ENCODE peak calls at places on chromosome 5, in ten cellular contexts. One of them, this sample, is unnamed.

GRCh38 chr5:33439905-33440481 is 772 bp upstream of the TARS1 start:
- DNase-seq in gastrocnemius medialis: no peak
- DNase-seq in heart left ventricle: no peak
- DNase-seq in IMR-90: no peak
- DNase-seq in upper lobe of left lung: no peak
- DNase-seq in lower leg skin: no peak
- DNase-seq in right lobe of liver: no peak
- DNase-seq in adrenal gland: no peak
- DNase-seq in spleen: no peak
- DNase-seq in endothelial cell of umbilical vein: no peak
- DNase-seq in this sample: no peak

GRCh38 chr5:54658014-54658413 is 140.5 kb downstream of the SNX18 start:
- DNase-seq in endothelial cell of umbilical vein: peak
- DNase-seq in upper lobe of left lung: no peak
- DNase-seq in heart left ventricle: no peak
- DNase-seq in IMR-90: peak
- DNase-seq in right lobe of liver: no peak
- DNase-seq in gastrocnemius medialis: no peak
- DNase-seq in lower leg skin: peak
- DNase-seq in adrenal gland: no peak
- DNase-seq in spleen: no peak
- DNase-seq in this sample: no peak

GRCh38 chr5:1952456-1953099 is 69.9 kb upstream of the IRX4 start:
- DNase-seq in upper lobe of left lung: no peak
- DNase-seq in gastrocnemius medialis: no peak
- DNase-seq in lower leg skin: no peak
- DNase-seq in spleen: no peak
- DNase-seq in adrenal gland: no peak
- DNase-seq in endothelial cell of umbilical vein: no peak
- DNase-seq in heart left ventricle: no peak
- DNase-seq in right lobe of liver: no peak
- DNase-seq in IMR-90: no peak
- DNase-seq in this sample: no peak

GRCh38 chr5:52469835-52470234 is 317.9 kb upstream of the ITGA1 start:
- DNase-seq in endothelial cell of umbilical vein: no peak
- DNase-seq in lower leg skin: no peak
- DNase-seq in heart left ventricle: no peak
- DNase-seq in IMR-90: no peak
- DNase-seq in gastrocnemius medialis: no peak
- DNase-seq in right lobe of liver: no peak
- DNase-seq in spleen: no peak
- DNase-seq in upper lobe of left lung: no peak
- DNase-seq in adrenal gland: no peak
- DNase-seq in this sample: no peak

GRCh38 chr5:43973318-43973717 is 370.3 kb downstream of the NNT start:
- DNase-seq in upper lobe of left lung: no peak
- DNase-seq in lower leg skin: no peak
- DNase-seq in right lobe of liver: no peak
- DNase-seq in endothelial cell of umbilical vein: no peak
- DNase-seq in adrenal gland: no peak
- DNase-seq in heart left ventricle: no peak
- DNase-seq in IMR-90: peak
- DNase-seq in spleen: no peak
- DNase-seq in gastrocnemius medialis: no peak
- DNase-seq in this sample: no peak

GRCh38 chr5:75059887-75060286 is 7.5 kb upstream of the GCNT4 start:
- DNase-seq in right lobe of liver: no peak
- DNase-seq in IMR-90: no peak
- DNase-seq in spleen: no peak
- DNase-seq in heart left ventricle: no peak
- DNase-seq in lower leg skin: no peak
- DNase-seq in adrenal gland: no peak
- DNase-seq in endothelial cell of umbilical vein: no peak
- DNase-seq in gastrocnemius medialis: no peak
- DNase-seq in upper lobe of left lung: no peak
- DNase-seq in this sample: no peak

GRCh38 chr5:177336112-177336511 is 15.4 kb downstream of the LMAN2 start:
- DNase-seq in heart left ventricle: no peak
- DNase-seq in IMR-90: no peak
- DNase-seq in spleen: peak
- DNase-seq in upper lobe of left lung: no peak
- DNase-seq in right lobe of liver: peak
- DNase-seq in endothelial cell of umbilical vein: peak
- DNase-seq in lower leg skin: no peak
- DNase-seq in gastrocnemius medialis: no peak
- DNase-seq in adrenal gland: no peak
- DNase-seq in this sample: peak

GRCh38 chr5:179143446-179143845 is 83.3 kb downstream of the ZNF354C start:
- DNase-seq in spleen: no peak
- DNase-seq in IMR-90: peak
- DNase-seq in endothelial cell of umbilical vein: no peak
- DNase-seq in adrenal gland: no peak
- DNase-seq in gastrocnemius medialis: no peak
- DNase-seq in heart left ventricle: no peak
- DNase-seq in upper lobe of left lung: no peak
- DNase-seq in right lobe of liver: peak
- DNase-seq in lower leg skin: no peak
- DNase-seq in this sample: no peak

GRCh38 chr5:179130101-179130681 is 70.0 kb downstream of the ZNF354C start:
- DNase-seq in gastrocnemius medialis: no peak
- DNase-seq in IMR-90: no peak
- DNase-seq in adrenal gland: no peak
- DNase-seq in upper lobe of left lung: no peak
- DNase-seq in lower leg skin: no peak
- DNase-seq in endothelial cell of umbilical vein: no peak
- DNase-seq in spleen: peak
- DNase-seq in right lobe of liver: no peak
- DNase-seq in heart left ventricle: no peak
- DNase-seq in this sample: no peak

GRCh38 chr5:73545403-73545779 is 20.0 kb downstream of the ANKRA2 start:
- DNase-seq in gastrocnemius medialis: no peak
- DNase-seq in spleen: no peak
- DNase-seq in heart left ventricle: no peak
- DNase-seq in adrenal gland: no peak
- DNase-seq in right lobe of liver: no peak
- DNase-seq in lower leg skin: no peak
- DNase-seq in upper lobe of left lung: no peak
- DNase-seq in IMR-90: no peak
- DNase-seq in endothelial cell of umbilical vein: no peak
- DNase-seq in this sample: no peak

GRCh38 chr5:56908942-56909293 is 478 bp upstream of the SETD9 start:
- DNase-seq in heart left ventricle: no peak
- DNase-seq in spleen: no peak
- DNase-seq in IMR-90: no peak
- DNase-seq in lower leg skin: no peak
- DNase-seq in gastrocnemius medialis: no peak
- DNase-seq in right lobe of liver: peak
- DNase-seq in endothelial cell of umbilical vein: no peak
- DNase-seq in adrenal gland: peak
- DNase-seq in upper lobe of left lung: peak
- DNase-seq in this sample: no peak

GRCh38 chr5:56914678-56915077 is 5.3 kb downstream of the SETD9 start:
- DNase-seq in adrenal gland: no peak
- DNase-seq in heart left ventricle: no peak
- DNase-seq in spleen: no peak
- DNase-seq in gastrocnemius medialis: no peak
- DNase-seq in IMR-90: no peak
- DNase-seq in right lobe of liver: no peak
- DNase-seq in endothelial cell of umbilical vein: no peak
- DNase-seq in lower leg skin: no peak
- DNase-seq in upper lobe of left lung: no peak
- DNase-seq in this sample: no peak

GRCh38 chr5:56910123-56910951 is 941 bp downstream of the SETD9 start:
- DNase-seq in spleen: peak
- DNase-seq in endothelial cell of umbilical vein: no peak
- DNase-seq in gastrocnemius medialis: peak
- DNase-seq in upper lobe of left lung: peak
- DNase-seq in right lobe of liver: peak
- DNase-seq in heart left ventricle: peak
- DNase-seq in lower leg skin: peak
- DNase-seq in IMR-90: no peak
- DNase-seq in adrenal gland: peak
- DNase-seq in this sample: peak

GRCh38 chr5:56913766-56914165 is 4.4 kb downstream of the SETD9 start:
- DNase-seq in heart left ventricle: no peak
- DNase-seq in gastrocnemius medialis: no peak
- DNase-seq in IMR-90: no peak
- DNase-seq in upper lobe of left lung: no peak
- DNase-seq in lower leg skin: no peak
- DNase-seq in adrenal gland: no peak
- DNase-seq in endothelial cell of umbilical vein: no peak
- DNase-seq in spleen: no peak
- DNase-seq in right lobe of liver: no peak
- DNase-seq in this sample: no peak

DNA sequence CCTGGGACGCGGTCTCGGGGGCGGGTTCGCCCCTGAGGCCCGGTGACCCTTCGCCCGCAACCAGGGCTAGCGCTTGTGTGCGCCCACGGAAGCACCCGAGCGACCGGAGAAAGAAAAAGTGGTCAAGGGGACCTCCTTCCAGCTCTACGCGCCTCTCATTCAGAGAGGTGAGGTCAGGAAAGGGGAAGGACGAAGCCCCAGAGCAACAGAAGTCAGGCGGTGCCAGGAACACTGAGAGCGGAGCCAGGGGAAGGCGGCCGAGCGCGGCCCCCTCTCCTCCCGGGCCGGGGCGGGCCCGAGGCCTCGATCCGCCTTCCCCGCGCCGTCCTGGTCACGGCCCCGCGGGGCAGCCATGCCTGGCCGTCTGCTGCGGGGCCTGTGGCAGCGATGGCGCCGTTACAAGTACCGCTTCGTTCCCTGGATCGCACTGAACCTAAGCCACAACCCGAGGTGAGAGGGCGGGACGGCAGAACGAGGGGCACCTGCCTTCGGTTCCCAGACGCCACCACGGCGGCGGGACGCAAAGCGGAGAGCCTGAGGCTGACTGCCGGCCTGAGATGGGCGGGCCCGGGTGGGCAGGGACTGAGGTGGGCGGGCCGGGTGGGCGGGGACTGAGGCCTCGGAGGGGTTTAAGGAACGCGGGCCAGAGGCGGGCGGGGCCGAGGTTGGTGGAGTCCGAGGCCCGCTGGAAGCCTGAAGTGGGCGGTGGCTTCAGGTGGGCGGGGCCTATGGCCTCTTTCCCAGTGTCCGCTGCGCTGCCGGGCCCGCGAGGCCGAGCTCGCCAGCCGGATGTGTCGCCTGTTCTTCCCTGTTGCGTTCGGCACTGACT is at the start of gene SETD9:
- DNase-seq in adrenal gland: peak
- DNase-seq in lower leg skin: peak
- DNase-seq in IMR-90: peak
- DNase-seq in right lobe of liver: peak
- DNase-seq in heart left ventricle: peak
- DNase-seq in spleen: peak
- DNase-seq in gastrocnemius medialis: peak
- DNase-seq in endothelial cell of umbilical vein: peak
- DNase-seq in upper lobe of left lung: peak
- DNase-seq in this sample: peak
- TF ChIP-seq POLR2A in adrenal gland: peak
- TF ChIP-seq POLR2A in lower leg skin: no peak
- TF ChIP-seq POLR2A in IMR-90: peak
- TF ChIP-seq POLR2A in right lobe of liver: peak
- TF ChIP-seq POLR2A in heart left ventricle: peak
- TF ChIP-seq POLR2A in spleen: peak
- TF ChIP-seq POLR2A in gastrocnemius medialis: peak
- TF ChIP-seq POLR2A in endothelial cell of umbilical vein: peak
- TF ChIP-seq POLR2A in upper lobe of left lung: peak
- TF ChIP-seq POLR2A in this sample: peak

DNA sequence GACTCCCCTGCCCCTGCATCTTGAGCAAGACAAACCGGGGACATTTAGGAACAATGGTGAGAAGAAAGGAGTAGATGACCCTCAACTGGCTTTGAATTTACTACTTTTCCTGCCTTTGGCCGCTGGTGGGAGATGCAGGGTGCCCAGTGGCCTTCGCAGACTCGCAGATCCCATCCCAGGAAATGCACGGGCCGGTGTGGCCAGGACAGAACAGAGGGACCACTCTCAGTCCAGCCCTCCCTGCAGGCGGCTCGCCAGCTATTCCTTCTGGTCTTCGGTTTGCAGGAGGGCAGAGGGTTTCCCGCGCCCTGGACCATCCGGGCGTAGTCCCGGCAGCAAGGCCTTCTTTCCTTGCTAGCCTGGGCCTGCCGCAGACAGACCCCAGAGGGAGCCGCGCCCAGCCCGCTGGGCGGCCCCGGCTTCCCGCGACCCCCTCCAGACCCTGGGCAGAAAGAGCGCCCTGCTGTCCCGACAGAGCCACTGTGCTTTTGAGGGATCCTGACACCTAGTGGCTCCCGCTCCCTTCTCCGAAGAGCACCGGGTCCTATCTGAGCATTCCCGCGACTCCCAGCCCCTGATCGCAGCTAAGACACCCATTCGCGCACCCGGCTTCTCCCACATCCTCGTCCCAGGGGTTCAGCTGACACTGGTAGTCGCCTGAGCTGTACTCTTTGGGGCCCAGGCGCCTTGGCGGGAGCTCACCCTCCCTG is 1.2 kb downstream of the CFAP90 start:
- DNase-seq in adrenal gland: peak
- DNase-seq in IMR-90: no peak
- DNase-seq in spleen: no peak
- DNase-seq in heart left ventricle: no peak
- DNase-seq in gastrocnemius medialis: no peak
- DNase-seq in upper lobe of left lung: no peak
- DNase-seq in endothelial cell of umbilical vein: no peak
- DNase-seq in right lobe of liver: peak
- DNase-seq in lower leg skin: no peak
- DNase-seq in this sample: no peak
- TF ChIP-seq CTCF in adrenal gland: no peak
- TF ChIP-seq CTCF in IMR-90: no peak
- TF ChIP-seq CTCF in spleen: no peak
- TF ChIP-seq CTCF in heart left ventricle: peak
- TF ChIP-seq CTCF in gastrocnemius medialis: no peak
- TF ChIP-seq CTCF in upper lobe of left lung: no peak
- TF ChIP-seq CTCF in endothelial cell of umbilical vein: peak
- TF ChIP-seq CTCF in right lobe of liver: peak
- TF ChIP-seq CTCF in lower leg skin: no peak
- TF ChIP-seq CTCF in this sample: no peak

DNA sequence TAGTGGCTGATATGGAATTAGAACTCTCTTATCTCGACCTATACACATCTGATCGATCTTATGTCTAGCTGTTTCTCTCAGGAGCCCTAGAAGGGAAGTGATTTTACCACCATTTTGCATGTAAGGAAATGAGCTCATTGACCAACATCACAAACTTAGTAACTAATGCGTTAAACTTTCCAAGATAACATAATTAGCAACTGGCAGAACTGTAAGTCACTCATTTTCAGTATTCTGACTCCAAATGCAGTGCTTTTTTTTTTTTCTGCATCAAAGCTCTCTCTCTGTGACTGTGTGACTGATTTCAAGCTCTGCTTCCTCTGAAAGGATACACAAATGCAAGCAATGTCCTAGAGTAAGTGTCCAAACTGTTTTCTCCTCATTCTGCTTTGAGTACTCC is 68.1 kb upstream of the FBXL7 start:
- DNase-seq in right lobe of liver: no peak
- DNase-seq in upper lobe of left lung: no peak
- DNase-seq in IMR-90: no peak
- DNase-seq in heart left ventricle: no peak
- DNase-seq in adrenal gland: no peak
- DNase-seq in gastrocnemius medialis: no peak
- DNase-seq in spleen: no peak
- DNase-seq in lower leg skin: no peak
- DNase-seq in endothelial cell of umbilical vein: peak
- DNase-seq in this sample: no peak
- H3K4me3 ChIP-seq in right lobe of liver: no peak
- H3K4me3 ChIP-seq in upper lobe of left lung: no peak
- H3K4me3 ChIP-seq in IMR-90: no peak
- H3K4me3 ChIP-seq in heart left ventricle: no peak
- H3K4me3 ChIP-seq in adrenal gland: no peak
- H3K4me3 ChIP-seq in gastrocnemius medialis: no peak
- H3K4me3 ChIP-seq in spleen: no peak
- H3K4me3 ChIP-seq in lower leg skin: no peak
- H3K4me3 ChIP-seq in endothelial cell of umbilical vein: no peak
- H3K4me3 ChIP-seq in this sample: no peak

GRCh38 chr5:88674262-88675158 is 208.5 kb downstream of the MEF2C start:
- DNase-seq in gastrocnemius medialis: no peak
- DNase-seq in adrenal gland: peak
- DNase-seq in lower leg skin: no peak
- DNase-seq in upper lobe of left lung: no peak
- DNase-seq in IMR-90: no peak
- DNase-seq in spleen: peak
- DNase-seq in endothelial cell of umbilical vein: no peak
- DNase-seq in heart left ventricle: no peak
- DNase-seq in right lobe of liver: no peak
- DNase-seq in this sample: no peak
- TF ChIP-seq POLR2A in gastrocnemius medialis: no peak
- TF ChIP-seq POLR2A in adrenal gland: peak
- TF ChIP-seq POLR2A in lower leg skin: no peak
- TF ChIP-seq POLR2A in upper lobe of left lung: no peak
- TF ChIP-seq POLR2A in IMR-90: no peak
- TF ChIP-seq POLR2A in spleen: no peak
- TF ChIP-seq POLR2A in endothelial cell of umbilical vein: no peak
- TF ChIP-seq POLR2A in heart left ventricle: no peak
- TF ChIP-seq POLR2A in right lobe of liver: no peak
- TF ChIP-seq POLR2A in this sample: no peak